ENCODE peak calls at places on chromosome 5, in nine cellular contexts. One of them, this sample, is unnamed. For H3K4me1, the result is how much of the 10 kb centered on the place peaks cover.

GRCh38 chr5:66436721-66437120 is 159.5 kb upstream of the MAST4 start:
- DNase-seq in left ventricle myocardium inferior: no peak
- DNase-seq in Panc1: no peak
- DNase-seq in endodermal cell: peak
- DNase-seq in upper lobe of right lung: no peak
- DNase-seq in lung: no peak
- DNase-seq in neural progenitor cell: no peak
- DNase-seq in fibroblast of lung: no peak
- DNase-seq in OCI-LY7: peak
- DNase-seq in this sample: no peak

GRCh38 chr5:58261605-58262004 is 198.3 kb downstream of the PLK2 start:
- DNase-seq in left ventricle myocardium inferior: no peak
- DNase-seq in Panc1: no peak
- DNase-seq in endodermal cell: no peak
- DNase-seq in upper lobe of right lung: no peak
- DNase-seq in lung: no peak
- DNase-seq in neural progenitor cell: no peak
- DNase-seq in fibroblast of lung: peak
- DNase-seq in OCI-LY7: no peak
- DNase-seq in this sample: no peak

GRCh38 chr5:171201285-171201684 is 107.8 kb upstream of the TLX3 start:
- DNase-seq in left ventricle myocardium inferior: no peak
- DNase-seq in Panc1: no peak
- DNase-seq in endodermal cell: no peak
- DNase-seq in upper lobe of right lung: no peak
- DNase-seq in lung: no peak
- DNase-seq in neural progenitor cell: peak
- DNase-seq in fibroblast of lung: no peak
- DNase-seq in OCI-LY7: no peak
- DNase-seq in this sample: no peak

GRCh38 chr5:111282798-111283197 is 58.6 kb downstream of the CAMK4 start:
- DNase-seq in left ventricle myocardium inferior: no peak
- DNase-seq in Panc1: no peak
- DNase-seq in endodermal cell: no peak
- DNase-seq in upper lobe of right lung: no peak
- DNase-seq in lung: no peak
- DNase-seq in neural progenitor cell: no peak
- DNase-seq in fibroblast of lung: no peak
- DNase-seq in OCI-LY7: no peak
- DNase-seq in this sample: no peak

GRCh38 chr5:149439899-149440655 is 61.0 kb upstream of the IL17B start:
- DNase-seq in left ventricle myocardium inferior: no peak
- DNase-seq in Panc1: no peak
- DNase-seq in endodermal cell: peak
- DNase-seq in upper lobe of right lung: no peak
- DNase-seq in lung: peak
- DNase-seq in neural progenitor cell: peak
- DNase-seq in fibroblast of lung: peak
- DNase-seq in OCI-LY7: no peak
- DNase-seq in this sample: peak

GRCh38 chr5:92907914-92908606 is 673.0 kb downstream of the NR2F1-AS1 start:
- DNase-seq in left ventricle myocardium inferior: no peak
- DNase-seq in Panc1: no peak
- DNase-seq in endodermal cell: no peak
- DNase-seq in upper lobe of right lung: no peak
- DNase-seq in lung: no peak
- DNase-seq in neural progenitor cell: no peak
- DNase-seq in fibroblast of lung: peak
- DNase-seq in OCI-LY7: peak
- DNase-seq in this sample: no peak

GRCh38 chr5:35675392-35675791 is 57.7 kb downstream of the SPEF2 start:
- DNase-seq in left ventricle myocardium inferior: no peak
- DNase-seq in Panc1: no peak
- DNase-seq in endodermal cell: no peak
- DNase-seq in upper lobe of right lung: no peak
- DNase-seq in lung: no peak
- DNase-seq in neural progenitor cell: no peak
- DNase-seq in fibroblast of lung: no peak
- DNase-seq in OCI-LY7: no peak
- DNase-seq in this sample: no peak

GRCh38 chr5:9624196-9624947 is 5.8 kb downstream of the TAS2R1 start:
- DNase-seq in left ventricle myocardium inferior: no peak
- DNase-seq in Panc1: no peak
- DNase-seq in endodermal cell: no peak
- DNase-seq in upper lobe of right lung: no peak
- DNase-seq in lung: no peak
- DNase-seq in neural progenitor cell: no peak
- DNase-seq in fibroblast of lung: peak
- DNase-seq in OCI-LY7: no peak
- DNase-seq in this sample: no peak

GRCh38 chr5:36374275-36374862 is 72.7 kb upstream of the RANBP3L start:
- DNase-seq in left ventricle myocardium inferior: no peak
- DNase-seq in Panc1: no peak
- DNase-seq in endodermal cell: no peak
- DNase-seq in upper lobe of right lung: no peak
- DNase-seq in lung: no peak
- DNase-seq in neural progenitor cell: no peak
- DNase-seq in fibroblast of lung: peak
- DNase-seq in OCI-LY7: no peak
- DNase-seq in this sample: no peak

GRCh38 chr5:76082790-76083554 is at the start of gene SV2C:
- DNase-seq in left ventricle myocardium inferior: no peak
- DNase-seq in Panc1: no peak
- DNase-seq in endodermal cell: peak
- DNase-seq in upper lobe of right lung: peak
- DNase-seq in lung: no peak
- DNase-seq in neural progenitor cell: peak
- DNase-seq in fibroblast of lung: peak
- DNase-seq in OCI-LY7: no peak
- DNase-seq in this sample: peak

GRCh38 chr5:173624276-173624675 is 7.8 kb upstream of the BOD1 start:
- DNase-seq in left ventricle myocardium inferior: no peak
- DNase-seq in Panc1: no peak
- DNase-seq in endodermal cell: no peak
- DNase-seq in upper lobe of right lung: no peak
- DNase-seq in lung: no peak
- DNase-seq in neural progenitor cell: no peak
- DNase-seq in fibroblast of lung: no peak
- DNase-seq in OCI-LY7: no peak
- DNase-seq in this sample: no peak

GRCh38 chr5:173623789-173624188 is 7.3 kb upstream of the BOD1 start:
- DNase-seq in left ventricle myocardium inferior: no peak
- DNase-seq in Panc1: no peak
- DNase-seq in endodermal cell: no peak
- DNase-seq in upper lobe of right lung: no peak
- DNase-seq in lung: no peak
- DNase-seq in neural progenitor cell: no peak
- DNase-seq in fibroblast of lung: no peak
- DNase-seq in OCI-LY7: no peak
- DNase-seq in this sample: no peak

GRCh38 chr5:173626501-173626812 is 10.0 kb upstream of the BOD1 start:
- DNase-seq in left ventricle myocardium inferior: no peak
- DNase-seq in Panc1: no peak
- DNase-seq in endodermal cell: peak
- DNase-seq in upper lobe of right lung: no peak
- DNase-seq in lung: no peak
- DNase-seq in neural progenitor cell: no peak
- DNase-seq in fibroblast of lung: no peak
- DNase-seq in OCI-LY7: no peak
- DNase-seq in this sample: no peak

GRCh38 chr5:173625686-173626500 is 9.4 kb upstream of the BOD1 start:
- DNase-seq in left ventricle myocardium inferior: no peak
- DNase-seq in Panc1: no peak
- DNase-seq in endodermal cell: peak
- DNase-seq in upper lobe of right lung: no peak
- DNase-seq in lung: no peak
- DNase-seq in neural progenitor cell: no peak
- DNase-seq in fibroblast of lung: no peak
- DNase-seq in OCI-LY7: peak
- DNase-seq in this sample: no peak

DNA sequence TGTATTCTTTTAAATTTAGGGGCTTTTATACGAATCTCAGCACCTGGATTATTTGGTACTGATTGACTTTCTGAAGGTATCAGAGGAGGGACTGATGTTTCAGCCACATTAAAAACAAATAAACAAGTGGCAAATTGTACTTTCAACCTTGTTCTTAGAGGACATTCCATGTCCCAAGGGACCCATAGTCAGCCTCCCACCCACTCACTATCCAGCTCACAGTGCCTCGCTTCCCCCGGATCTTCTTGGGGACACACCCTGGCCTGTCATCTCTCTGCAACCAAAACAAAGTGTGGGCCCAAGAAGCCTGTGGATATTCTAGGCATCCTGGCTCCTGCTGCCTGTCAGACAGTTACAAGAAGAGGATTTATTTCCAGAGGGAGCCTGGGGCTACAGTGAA is 8.8 kb upstream of the BOD1 start:
- DNase-seq in left ventricle myocardium inferior: no peak
- DNase-seq in Panc1: no peak
- DNase-seq in endodermal cell: no peak
- DNase-seq in upper lobe of right lung: no peak
- DNase-seq in lung: no peak
- DNase-seq in neural progenitor cell: no peak
- DNase-seq in fibroblast of lung: no peak
- DNase-seq in OCI-LY7: no peak
- DNase-seq in this sample: no peak
- H3K4me1 ChIP-seq in left ventricle myocardium inferior: under half
- H3K4me1 ChIP-seq in Panc1: under half
- H3K4me1 ChIP-seq in endodermal cell: under half
- H3K4me1 ChIP-seq in upper lobe of right lung: under half
- H3K4me1 ChIP-seq in lung: under half
- H3K4me1 ChIP-seq in neural progenitor cell: under half
- H3K4me1 ChIP-seq in fibroblast of lung: under half
- H3K4me1 ChIP-seq in OCI-LY7: half or more
- H3K4me1 ChIP-seq in this sample: under half

GRCh38 chr5:132747693-132748440 is 641 bp downstream of the CCNI2 start:
- DNase-seq in left ventricle myocardium inferior: no peak
- DNase-seq in Panc1: no peak
- DNase-seq in endodermal cell: peak
- DNase-seq in upper lobe of right lung: no peak
- DNase-seq in lung: no peak
- DNase-seq in neural progenitor cell: no peak
- DNase-seq in fibroblast of lung: no peak
- DNase-seq in OCI-LY7: no peak
- DNase-seq in this sample: peak
- H3K4me3 ChIP-seq in left ventricle myocardium inferior: peak
- H3K4me3 ChIP-seq in Panc1: no peak
- H3K4me3 ChIP-seq in endodermal cell: peak
- H3K4me3 ChIP-seq in upper lobe of right lung: peak
- H3K4me3 ChIP-seq in lung: no peak
- H3K4me3 ChIP-seq in neural progenitor cell: peak
- H3K4me3 ChIP-seq in fibroblast of lung: no peak
- H3K4me3 ChIP-seq in OCI-LY7: no peak
- H3K4me3 ChIP-seq in this sample: peak

GRCh38 chr5:32030686-32031478 is 143.2 kb downstream of the GOLPH3 start:
- DNase-seq in left ventricle myocardium inferior: no peak
- DNase-seq in Panc1: no peak
- DNase-seq in endodermal cell: no peak
- DNase-seq in upper lobe of right lung: no peak
- DNase-seq in lung: no peak
- DNase-seq in neural progenitor cell: no peak
- DNase-seq in fibroblast of lung: peak
- DNase-seq in OCI-LY7: no peak
- DNase-seq in this sample: no peak
- H3K4me1 ChIP-seq in left ventricle myocardium inferior: half or more
- H3K4me1 ChIP-seq in Panc1: under half
- H3K4me1 ChIP-seq in endodermal cell: under half
- H3K4me1 ChIP-seq in upper lobe of right lung: under half
- H3K4me1 ChIP-seq in lung: under half
- H3K4me1 ChIP-seq in neural progenitor cell: under half
- H3K4me1 ChIP-seq in fibroblast of lung: under half
- H3K4me1 ChIP-seq in OCI-LY7: under half
- H3K4me1 ChIP-seq in this sample: under half

DNA sequence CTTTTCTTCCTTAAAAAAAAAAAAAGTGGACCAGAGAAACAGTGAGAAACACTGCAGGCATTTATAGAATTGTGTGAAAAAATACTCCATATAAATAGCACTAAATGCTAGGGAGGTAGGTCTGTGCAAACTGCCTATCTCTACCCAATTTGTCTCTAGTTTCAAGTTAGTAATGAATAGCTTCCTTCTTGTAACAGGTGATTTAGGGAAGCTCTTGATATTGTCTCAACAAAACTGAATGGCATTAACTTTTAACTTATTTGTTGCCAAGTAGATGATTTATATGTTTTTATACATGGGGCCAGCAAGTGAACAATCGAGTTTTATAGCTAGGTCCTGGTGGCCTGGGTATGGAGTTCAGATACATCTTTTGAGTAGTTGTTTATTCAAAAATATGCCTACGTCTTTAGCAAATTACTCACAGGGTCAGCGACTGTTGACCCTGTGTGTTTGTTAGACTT is 283.6 kb downstream of the NR3C1 start:
- DNase-seq in left ventricle myocardium inferior: no peak
- DNase-seq in Panc1: no peak
- DNase-seq in endodermal cell: no peak
- DNase-seq in upper lobe of right lung: no peak
- DNase-seq in lung: no peak
- DNase-seq in neural progenitor cell: no peak
- DNase-seq in fibroblast of lung: no peak
- DNase-seq in OCI-LY7: no peak
- DNase-seq in this sample: no peak
- H3K4me3 ChIP-seq in left ventricle myocardium inferior: no peak
- H3K4me3 ChIP-seq in Panc1: no peak
- H3K4me3 ChIP-seq in endodermal cell: no peak
- H3K4me3 ChIP-seq in upper lobe of right lung: no peak
- H3K4me3 ChIP-seq in lung: no peak
- H3K4me3 ChIP-seq in neural progenitor cell: no peak
- H3K4me3 ChIP-seq in fibroblast of lung: no peak
- H3K4me3 ChIP-seq in OCI-LY7: no peak
- H3K4me3 ChIP-seq in this sample: no peak

GRCh38 chr5:136032564-136032963 is 3.8 kb downstream of the TGFBI start:
- DNase-seq in left ventricle myocardium inferior: no peak
- DNase-seq in Panc1: no peak
- DNase-seq in endodermal cell: peak
- DNase-seq in upper lobe of right lung: peak
- DNase-seq in lung: no peak
- DNase-seq in neural progenitor cell: no peak
- DNase-seq in fibroblast of lung: peak
- DNase-seq in OCI-LY7: no peak
- DNase-seq in this sample: no peak
- H3K4me1 ChIP-seq in left ventricle myocardium inferior: half or more
- H3K4me1 ChIP-seq in Panc1: under half
- H3K4me1 ChIP-seq in endodermal cell: under half
- H3K4me1 ChIP-seq in upper lobe of right lung: under half
- H3K4me1 ChIP-seq in lung: under half
- H3K4me1 ChIP-seq in neural progenitor cell: under half
- H3K4me1 ChIP-seq in fibroblast of lung: under half
- H3K4me1 ChIP-seq in OCI-LY7: half or more
- H3K4me1 ChIP-seq in this sample: under half

DNA sequence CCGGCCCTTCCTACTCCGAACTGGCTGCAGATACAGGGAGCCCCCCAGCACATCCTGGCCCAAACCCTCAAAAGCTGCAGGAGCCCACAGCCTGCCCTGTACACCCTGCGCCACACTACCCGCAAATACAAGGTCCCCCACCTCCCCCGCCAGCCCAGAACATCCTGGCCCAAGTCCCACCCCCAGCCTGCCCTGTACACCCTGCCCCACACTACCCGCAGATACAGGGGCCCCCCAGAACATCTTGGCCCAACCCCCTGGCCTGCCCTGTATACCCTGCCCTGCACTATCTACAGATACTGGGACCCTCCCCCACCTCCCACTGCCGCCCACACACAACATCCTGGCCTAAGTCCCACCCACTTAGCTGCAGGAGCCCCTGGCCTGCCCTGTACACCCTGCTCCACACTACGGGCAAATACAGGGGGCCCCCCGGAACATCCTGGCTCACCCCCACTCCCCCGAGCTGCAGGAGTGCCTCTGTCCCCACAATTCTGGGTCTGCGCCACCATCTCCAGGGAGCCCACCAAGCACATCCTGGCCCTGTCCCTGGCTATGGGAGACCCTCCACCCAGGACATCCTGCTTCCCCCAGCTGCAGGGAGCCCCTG is 8.3 kb downstream of the LPCAT1 start:
- DNase-seq in left ventricle myocardium inferior: peak
- DNase-seq in Panc1: no peak
- DNase-seq in endodermal cell: peak
- DNase-seq in upper lobe of right lung: peak
- DNase-seq in lung: peak
- DNase-seq in neural progenitor cell: no peak
- DNase-seq in fibroblast of lung: no peak
- DNase-seq in OCI-LY7: no peak
- DNase-seq in this sample: peak
- H3K4me3 ChIP-seq in left ventricle myocardium inferior: no peak
- H3K4me3 ChIP-seq in Panc1: no peak
- H3K4me3 ChIP-seq in endodermal cell: no peak
- H3K4me3 ChIP-seq in upper lobe of right lung: no peak
- H3K4me3 ChIP-seq in lung: no peak
- H3K4me3 ChIP-seq in neural progenitor cell: peak
- H3K4me3 ChIP-seq in fibroblast of lung: no peak
- H3K4me3 ChIP-seq in OCI-LY7: no peak
- H3K4me3 ChIP-seq in this sample: no peak

This sample was measured in mucosa of descending colon.